ENCODE peak calls at places on chromosome 12, in four cellular contexts. U is adrenal gland, Z is epithelial cell of esophagus, M is WTC11. S is an unnamed sample.

GRCh38 chr12:85820117-85820516 is 16.1 kb downstream of the RASSF9 start:
- DNase-seq in U (no peak), Z (no peak), M (no peak), S (no peak)

GRCh38 chr12:40992674-40993073 is 195.4 kb upstream of the PDZRN4 start:
- DNase-seq in U (no peak), Z (peak), M (no peak), S (no peak)

GRCh38 chr12:77965790-77966189 is 135.1 kb downstream of the NAV3 start:
- DNase-seq in U (no peak), Z (no peak), M (no peak), S (no peak)

GRCh38 chr12:98939350-98939749 is 294.3 kb downstream of the APAF1 start:
- DNase-seq in U (no peak), Z (peak), M (peak), S (peak)

GRCh38 chr12:105084251-105085250 is at the start of gene ALDH1L2:
- DNase-seq in U (peak), Z (peak), M (peak), S (peak)

GRCh38 chr12:121805800-121806555 is 2.2 kb downstream of the SETD1B start:
- DNase-seq in U (no peak), Z (no peak), M (no peak), S (peak)

GRCh38 chr12:12327802-12328201 is 22.2 kb downstream of the MANSC1 start:
- DNase-seq in U (peak), Z (peak), M (no peak), S (no peak)

GRCh38 chr12:49946497-49946896 is 4.0 kb upstream of the AQP2 start:
- DNase-seq in U (no peak), Z (no peak), M (no peak), S (no peak)

GRCh38 chr12:10829994-10830393 is 3.8 kb upstream of the TAS2R10 start:
- DNase-seq in U (no peak), Z (no peak), M (no peak), S (no peak)

GRCh38 chr12:19802915-19803314 is 363.6 kb downstream of the AEBP2 start:
- DNase-seq in U (no peak), Z (no peak), M (no peak), S (no peak)

GRCh38 chr12:45586486-45586885 is 143.0 kb upstream of the ARID2 start:
- DNase-seq in U (no peak), Z (no peak), M (no peak), S (no peak)

GRCh38 chr12:93184664-93185368 is 192.9 kb upstream of the NUDT4 start:
- DNase-seq in U (no peak), Z (no peak), M (no peak), S (no peak)

GRCh38 chr12:11823043-11823442 is 173.6 kb downstream of the ETV6 start:
- DNase-seq in U (no peak), Z (no peak), M (no peak), S (no peak)

GRCh38 chr12:15268927-15269552 is 47.8 kb upstream of the RERG start:
- DNase-seq in U (peak), Z (peak), M (no peak), S (peak)

GRCh38 chr12:116257213-116257612 is 20.3 kb downstream of the MED13L start:
- DNase-seq in U (no peak), Z (no peak), M (no peak), S (no peak)

GRCh38 chr12:100166232-100166631 is 23.6 kb upstream of the BLTP3B start:
- DNase-seq in U (peak), Z (no peak), M (no peak), S (no peak)

GRCh38 chr12:100165356-100165755 is 22.7 kb upstream of the BLTP3B start:
- DNase-seq in U (no peak), Z (no peak), M (no peak), S (no peak)

GRCh38 chr12:100159391-100160104 is 16.9 kb upstream of the BLTP3B start:
- DNase-seq in U (no peak), Z (no peak), M (no peak), S (no peak)

GRCh38 chr12:100164153-100164704 is 21.6 kb upstream of the BLTP3B start:
- DNase-seq in U (no peak), Z (no peak), M (no peak), S (no peak)

GRCh38 chr12:100163416-100164152 is 20.9 kb upstream of the BLTP3B start:
- DNase-seq in U (peak), Z (peak), M (peak), S (peak)
- TF ChIP-seq CTCF in U (peak), Z (peak), M (no peak), S (peak)

GRCh38 chr12:24945822-24946221 is 3.1 kb downstream of the BCAT1 start:
- DNase-seq in U (no peak), Z (no peak), M (no peak), S (no peak)

GRCh38 chr12:24950231-24950834 is 1.4 kb upstream of the BCAT1 start:
- DNase-seq in U (no peak), Z (no peak), M (no peak), S (no peak)

GRCh38 chr12:24947541-24948451 is 1.1 kb downstream of the BCAT1 start:
- DNase-seq in U (no peak), Z (no peak), M (no peak), S (no peak)

GRCh38 chr12:24948816-24949722 is at the start of gene BCAT1:
- DNase-seq in U (peak), Z (peak), M (peak), S (peak)

GRCh38 chr12:24948452-24948815 is 467 bp downstream of the BCAT1 start:
- DNase-seq in U (no peak), Z (peak), M (no peak), S (peak)
- TF ChIP-seq CTCF in U (no peak), Z (no peak), M (no peak), S (no peak)

DNA sequence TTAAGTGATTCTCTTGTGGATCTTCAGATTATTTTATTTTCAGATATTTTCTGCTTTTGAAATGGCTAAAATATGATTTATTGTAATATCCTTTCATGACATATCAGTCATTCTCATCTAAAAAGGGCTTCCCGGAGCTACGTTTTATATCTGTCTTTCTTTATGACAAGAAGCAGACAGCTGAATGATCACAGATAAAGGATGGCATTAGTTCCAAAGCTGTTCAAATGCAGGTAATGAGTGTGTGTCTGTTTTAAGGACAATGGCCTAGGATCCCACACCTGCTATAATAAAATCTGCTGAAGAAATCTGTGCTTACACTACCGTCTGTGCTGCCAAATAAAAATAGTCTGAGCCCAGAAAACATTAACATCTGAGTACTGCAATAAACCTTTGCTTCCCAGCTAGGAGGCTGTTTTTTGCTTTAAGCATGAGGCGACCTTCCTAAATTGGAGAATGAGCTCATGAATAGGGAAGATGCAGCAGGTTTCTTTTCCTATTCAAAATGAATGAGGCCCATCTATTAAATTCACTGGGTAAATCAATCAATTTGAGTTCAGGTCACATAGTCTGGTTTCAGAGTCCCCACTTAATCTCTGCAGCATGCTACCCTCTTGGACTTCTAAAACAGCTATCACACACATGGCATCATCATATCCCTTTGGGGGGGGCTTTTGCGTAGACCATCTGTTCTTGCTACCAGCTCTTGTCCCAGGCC is 498.5 kb downstream of the NELL2 start:
- DNase-seq in U (no peak), Z (no peak), M (no peak), S (no peak)
- TF ChIP-seq CTCF in U (no peak), Z (no peak), M (no peak), S (no peak)

GRCh38 chr12:9327307-9327706 is 119.1 kb upstream of the PZP start:
- DNase-seq in U (no peak), Z (no peak), M (no peak), S (no peak)

GRCh38 chr12:9331218-9331626 is 123.0 kb upstream of the PZP start:
- DNase-seq in U (peak), Z (peak), M (peak), S (peak)

GRCh38 chr12:9326085-9326484 is 117.9 kb upstream of the PZP start:
- DNase-seq in U (no peak), Z (no peak), M (no peak), S (no peak)

GRCh38 chr12:9328065-9328464 is 119.9 kb upstream of the PZP start:
- DNase-seq in U (no peak), Z (no peak), M (no peak), S (no peak)

GRCh38 chr12:9329019-9329418 is 120.8 kb upstream of the PZP start:
- DNase-seq in U (no peak), Z (no peak), M (no peak), S (no peak)
- TF ChIP-seq CTCF in U (no peak), Z (no peak), M (no peak), S (no peak)

GRCh38 chr12:118064608-118065007 is 3.6 kb upstream of the WSB2 start:
- DNase-seq in U (no peak), Z (no peak), M (peak), S (no peak)
- TF ChIP-seq CTCF in U (no peak), Z (no peak), M (peak), S (peak)

GRCh38 chr12:106790020-106790419 is 15.5 kb downstream of the RIC8B start:
- DNase-seq in U (no peak), Z (no peak), M (no peak), S (no peak)
- TF ChIP-seq CTCF in U (no peak), Z (peak), M (no peak), S (no peak)

GRCh38 chr12:124393831-124394230 is 98.9 kb downstream of the RFLNA start:
- DNase-seq in U (no peak), Z (no peak), M (no peak), S (no peak)

GRCh38 chr12:124390442-124391116 is 95.7 kb downstream of the RFLNA start:
- DNase-seq in U (peak), Z (peak), M (no peak), S (no peak)

GRCh38 chr12:124391340-124392261 is 96.7 kb downstream of the RFLNA start:
- DNase-seq in U (peak), Z (peak), M (no peak), S (no peak)

GRCh38 chr12:124392991-124393790 is 98.3 kb downstream of the RFLNA start:
- DNase-seq in U (peak), Z (peak), M (no peak), S (no peak)

DNA sequence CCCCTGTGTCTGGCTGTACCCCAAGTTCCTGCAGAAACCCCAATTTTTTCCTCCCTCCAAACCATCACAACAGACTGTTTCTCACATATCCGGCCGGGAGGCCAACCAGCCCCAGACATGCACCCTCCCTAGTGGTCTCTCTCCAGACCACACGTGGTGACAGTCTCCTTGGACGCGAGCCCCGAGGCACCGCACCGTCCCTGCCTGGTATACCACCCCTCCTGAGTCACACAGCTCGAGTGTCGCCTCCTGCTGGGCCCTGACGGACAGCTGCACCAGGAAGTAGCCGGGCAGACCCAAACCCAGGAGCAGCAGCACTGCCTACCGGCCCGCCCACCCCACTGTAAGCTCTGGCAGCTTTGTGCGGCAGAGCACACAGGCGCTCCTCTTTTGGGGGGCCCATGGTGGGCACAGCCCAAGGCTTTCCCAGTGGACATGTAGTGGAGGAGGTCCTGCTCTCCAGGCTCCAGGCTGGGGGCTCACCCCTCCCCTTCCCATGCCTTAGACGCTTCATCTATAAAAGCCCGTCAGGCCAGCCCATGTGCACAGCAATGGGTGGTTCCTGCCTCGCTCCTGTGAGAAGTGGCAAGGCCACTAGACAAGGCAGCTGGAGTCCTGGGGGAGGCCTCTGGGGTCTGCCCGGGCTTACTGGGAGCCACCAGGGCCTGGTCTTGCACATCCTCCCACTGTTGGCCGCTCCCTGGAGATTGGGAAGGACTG is 97.5 kb downstream of the RFLNA start:
- DNase-seq in U (peak), Z (no peak), M (peak), S (peak)
- TF ChIP-seq CTCF in U (no peak), Z (no peak), M (no peak), S (peak)

GRCh38 chr12:128190614-128191013 is 76.4 kb upstream of the TMEM132C start:
- DNase-seq in U (peak), Z (no peak), M (no peak), S (peak)
- TF ChIP-seq CTCF in U (peak), Z (no peak), M (no peak), S (peak)

GRCh38 chr12:128823916-128824839 is at the start of gene SLC15A4:
- DNase-seq in U (peak), Z (peak), M (peak), S (peak)
- TF ChIP-seq CTCF in U (no peak), Z (peak), M (no peak), S (no peak)

S was measured in nephron progenitor cell.